ENCODE peak calls at places on chromosomes 7 and 10, in nine cellular contexts. One of them, this sample, is unnamed.

GRCh38 chr10:110226926-110227641 is 19.7 kb downstream of the MXI1 start:
- DNase-seq in CD8-positive, alpha-beta memory T cell: peak; percentile 70
- DNase-seq in GM23248: peak; percentile 60
- DNase-seq in PC-3: no peak
- DNase-seq in CD8-positive, alpha-beta T cell: peak; percentile 69
- DNase-seq in endodermal cell: peak; percentile 80
- DNase-seq in lung: peak; percentile 81
- DNase-seq in suprapubic skin: peak; percentile 89
- DNase-seq in BE2C: peak; percentile 42
- DNase-seq in this sample: no peak

GRCh38 chr7:41028591-41028990 is 674.3 kb downstream of the INHBA start:
- DNase-seq in CD8-positive, alpha-beta memory T cell: no peak
- DNase-seq in GM23248: peak; percentile 54
- DNase-seq in PC-3: peak; percentile 41
- DNase-seq in CD8-positive, alpha-beta T cell: no peak
- DNase-seq in endodermal cell: no peak
- DNase-seq in lung: no peak
- DNase-seq in suprapubic skin: no peak
- DNase-seq in BE2C: no peak
- DNase-seq in this sample: no peak

GRCh38 chr10:5861269-5862031 is 28.2 kb downstream of the ANKRD16 start:
- DNase-seq in CD8-positive, alpha-beta memory T cell: no peak
- DNase-seq in GM23248: peak; percentile 93
- DNase-seq in PC-3: peak; percentile 76
- DNase-seq in CD8-positive, alpha-beta T cell: no peak
- DNase-seq in endodermal cell: no peak
- DNase-seq in lung: no peak
- DNase-seq in suprapubic skin: no peak
- DNase-seq in BE2C: no peak
- DNase-seq in this sample: no peak

GRCh38 chr10:72567421-72567820 is 58.5 kb downstream of the MICU1 start:
- DNase-seq in CD8-positive, alpha-beta memory T cell: no peak
- DNase-seq in GM23248: peak; percentile 87
- DNase-seq in PC-3: peak; percentile 84
- DNase-seq in CD8-positive, alpha-beta T cell: no peak
- DNase-seq in endodermal cell: no peak
- DNase-seq in lung: peak; percentile 54
- DNase-seq in suprapubic skin: no peak
- DNase-seq in BE2C: no peak
- DNase-seq in this sample: no peak

GRCh38 chr10:71766717-71767419 is 6.5 kb downstream of the VSIR start:
- DNase-seq in CD8-positive, alpha-beta memory T cell: no peak
- DNase-seq in GM23248: peak; percentile 96
- DNase-seq in PC-3: peak; percentile 89
- DNase-seq in CD8-positive, alpha-beta T cell: no peak
- DNase-seq in endodermal cell: no peak
- DNase-seq in lung: peak; percentile 82
- DNase-seq in suprapubic skin: peak; percentile 91
- DNase-seq in BE2C: no peak
- DNase-seq in this sample: no peak

GRCh38 chr10:52771534-52772455 is 789 bp downstream of the MBL2 start:
- DNase-seq in CD8-positive, alpha-beta memory T cell: no peak
- DNase-seq in GM23248: peak; percentile 72
- DNase-seq in PC-3: peak; percentile 99
- DNase-seq in CD8-positive, alpha-beta T cell: no peak
- DNase-seq in endodermal cell: no peak
- DNase-seq in lung: peak; percentile 26
- DNase-seq in suprapubic skin: no peak
- DNase-seq in BE2C: no peak
- DNase-seq in this sample: no peak

GRCh38 chr10:33521062-33521461 is 186.6 kb upstream of the NRP1 start:
- DNase-seq in CD8-positive, alpha-beta memory T cell: no peak
- DNase-seq in GM23248: peak; percentile 44
- DNase-seq in PC-3: peak; percentile 61
- DNase-seq in CD8-positive, alpha-beta T cell: no peak
- DNase-seq in endodermal cell: no peak
- DNase-seq in lung: no peak
- DNase-seq in suprapubic skin: no peak
- DNase-seq in BE2C: no peak
- DNase-seq in this sample: no peak

GRCh38 chr10:131694168-131694962 is 206.4 kb upstream of the PPP2R2D start:
- DNase-seq in CD8-positive, alpha-beta memory T cell: no peak
- DNase-seq in GM23248: no peak
- DNase-seq in PC-3: no peak
- DNase-seq in CD8-positive, alpha-beta T cell: no peak
- DNase-seq in endodermal cell: peak; percentile 30
- DNase-seq in lung: no peak
- DNase-seq in suprapubic skin: peak; percentile 66
- DNase-seq in BE2C: no peak
- DNase-seq in this sample: no peak

GRCh38 chr7:122257056-122257455 is 47.5 kb downstream of the FEZF1 start:
- DNase-seq in CD8-positive, alpha-beta memory T cell: no peak
- DNase-seq in GM23248: no peak
- DNase-seq in PC-3: no peak
- DNase-seq in CD8-positive, alpha-beta T cell: no peak
- DNase-seq in endodermal cell: no peak
- DNase-seq in lung: no peak
- DNase-seq in suprapubic skin: no peak
- DNase-seq in BE2C: no peak
- DNase-seq in this sample: no peak

GRCh38 chr10:97685395-97685958 is 1.6 kb downstream of the AVPI1 start:
- DNase-seq in CD8-positive, alpha-beta memory T cell: no peak
- DNase-seq in GM23248: peak; percentile 63
- DNase-seq in PC-3: peak; percentile 27
- DNase-seq in CD8-positive, alpha-beta T cell: no peak
- DNase-seq in endodermal cell: peak; percentile 80
- DNase-seq in lung: no peak
- DNase-seq in suprapubic skin: no peak
- DNase-seq in BE2C: peak; percentile 57
- DNase-seq in this sample: no peak

GRCh38 chr7:132738254-132738653 is 162.0 kb upstream of the PLXNA4 start:
- DNase-seq in CD8-positive, alpha-beta memory T cell: no peak
- DNase-seq in GM23248: peak; percentile 97
- DNase-seq in PC-3: peak; percentile 93
- DNase-seq in CD8-positive, alpha-beta T cell: no peak
- DNase-seq in endodermal cell: no peak
- DNase-seq in lung: no peak
- DNase-seq in suprapubic skin: no peak
- DNase-seq in BE2C: no peak
- DNase-seq in this sample: no peak

GRCh38 chr10:110491346-110491745 is 6.4 kb upstream of the DUSP5 start:
- DNase-seq in CD8-positive, alpha-beta memory T cell: no peak
- DNase-seq in GM23248: peak; percentile 53
- DNase-seq in PC-3: peak; percentile 72
- DNase-seq in CD8-positive, alpha-beta T cell: no peak
- DNase-seq in endodermal cell: no peak
- DNase-seq in lung: no peak
- DNase-seq in suprapubic skin: no peak
- DNase-seq in BE2C: no peak
- DNase-seq in this sample: no peak

GRCh38 chr10:116080553-116080952 is 192.5 kb downstream of the GFRA1 start:
- DNase-seq in CD8-positive, alpha-beta memory T cell: no peak
- DNase-seq in GM23248: peak; percentile 35
- DNase-seq in PC-3: peak; percentile 8
- DNase-seq in CD8-positive, alpha-beta T cell: no peak
- DNase-seq in endodermal cell: peak; percentile 83
- DNase-seq in lung: no peak
- DNase-seq in suprapubic skin: no peak
- DNase-seq in BE2C: no peak
- DNase-seq in this sample: peak; percentile 45

GRCh38 chr7:87212478-87212877 is 7.1 kb downstream of the TMEM243 start:
- DNase-seq in CD8-positive, alpha-beta memory T cell: no peak
- DNase-seq in GM23248: no peak
- DNase-seq in PC-3: no peak
- DNase-seq in CD8-positive, alpha-beta T cell: no peak
- DNase-seq in endodermal cell: no peak
- DNase-seq in lung: no peak
- DNase-seq in suprapubic skin: no peak
- DNase-seq in BE2C: no peak
- DNase-seq in this sample: no peak

GRCh38 chr7:87215051-87215450 is 4.5 kb downstream of the TMEM243 start:
- DNase-seq in CD8-positive, alpha-beta memory T cell: no peak
- DNase-seq in GM23248: no peak
- DNase-seq in PC-3: no peak
- DNase-seq in CD8-positive, alpha-beta T cell: no peak
- DNase-seq in endodermal cell: no peak
- DNase-seq in lung: no peak
- DNase-seq in suprapubic skin: no peak
- DNase-seq in BE2C: no peak
- DNase-seq in this sample: no peak

GRCh38 chr7:87213801-87214200 is 5.7 kb downstream of the TMEM243 start:
- DNase-seq in CD8-positive, alpha-beta memory T cell: no peak
- DNase-seq in GM23248: peak; percentile 43
- DNase-seq in PC-3: no peak
- DNase-seq in CD8-positive, alpha-beta T cell: no peak
- DNase-seq in endodermal cell: no peak
- DNase-seq in lung: no peak
- DNase-seq in suprapubic skin: no peak
- DNase-seq in BE2C: no peak
- DNase-seq in this sample: no peak

GRCh38 chr7:87210506-87210905 is 9.0 kb downstream of the TMEM243 start:
- DNase-seq in CD8-positive, alpha-beta memory T cell: no peak
- DNase-seq in GM23248: no peak
- DNase-seq in PC-3: no peak
- DNase-seq in CD8-positive, alpha-beta T cell: no peak
- DNase-seq in endodermal cell: no peak
- DNase-seq in lung: no peak
- DNase-seq in suprapubic skin: no peak
- DNase-seq in BE2C: peak; percentile 10
- DNase-seq in this sample: no peak

DNA sequence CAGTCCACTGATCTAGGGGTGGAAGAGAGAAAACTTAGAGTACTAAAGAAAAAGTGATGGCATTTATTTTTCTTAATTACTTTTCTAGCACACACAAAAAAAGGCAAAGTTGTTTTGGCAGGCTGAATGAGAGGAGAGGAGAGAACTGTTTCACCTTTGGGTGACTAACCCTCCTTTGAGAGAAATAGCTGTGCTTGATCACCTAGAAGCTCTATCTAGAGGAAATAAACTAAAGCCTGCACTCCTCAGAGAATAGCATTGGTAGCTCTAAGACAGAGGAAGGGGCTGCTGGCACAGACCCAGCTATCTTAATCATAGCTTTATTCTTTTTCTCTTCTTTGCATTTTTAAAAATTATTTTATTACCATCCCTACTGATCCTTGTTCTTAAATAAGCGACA is 6.3 kb downstream of the TMEM243 start:
- DNase-seq in CD8-positive, alpha-beta memory T cell: no peak
- DNase-seq in GM23248: no peak
- DNase-seq in PC-3: no peak
- DNase-seq in CD8-positive, alpha-beta T cell: no peak
- DNase-seq in endodermal cell: no peak
- DNase-seq in lung: no peak
- DNase-seq in suprapubic skin: no peak
- DNase-seq in BE2C: no peak
- DNase-seq in this sample: no peak
- H3K4me1 ChIP-seq in CD8-positive, alpha-beta memory T cell: peaks cover 94% of the 10 kb centered on the region
- H3K4me1 ChIP-seq in GM23248: peaks cover 40% of the 10 kb centered on the region
- H3K4me1 ChIP-seq in PC-3: peaks cover under 1% of the 10 kb centered on the region
- H3K4me1 ChIP-seq in CD8-positive, alpha-beta T cell: peaks cover 92% of the 10 kb centered on the region
- H3K4me1 ChIP-seq in endodermal cell: no peaks in the 10 kb centered on the region
- H3K4me1 ChIP-seq in lung: peaks cover 4% of the 10 kb centered on the region
- H3K4me1 ChIP-seq in suprapubic skin: peaks cover 39% of the 10 kb centered on the region
- H3K4me1 ChIP-seq in BE2C: no peaks in the 10 kb centered on the region
- H3K4me1 ChIP-seq in this sample: peaks cover 1% of the 10 kb centered on the region

DNA sequence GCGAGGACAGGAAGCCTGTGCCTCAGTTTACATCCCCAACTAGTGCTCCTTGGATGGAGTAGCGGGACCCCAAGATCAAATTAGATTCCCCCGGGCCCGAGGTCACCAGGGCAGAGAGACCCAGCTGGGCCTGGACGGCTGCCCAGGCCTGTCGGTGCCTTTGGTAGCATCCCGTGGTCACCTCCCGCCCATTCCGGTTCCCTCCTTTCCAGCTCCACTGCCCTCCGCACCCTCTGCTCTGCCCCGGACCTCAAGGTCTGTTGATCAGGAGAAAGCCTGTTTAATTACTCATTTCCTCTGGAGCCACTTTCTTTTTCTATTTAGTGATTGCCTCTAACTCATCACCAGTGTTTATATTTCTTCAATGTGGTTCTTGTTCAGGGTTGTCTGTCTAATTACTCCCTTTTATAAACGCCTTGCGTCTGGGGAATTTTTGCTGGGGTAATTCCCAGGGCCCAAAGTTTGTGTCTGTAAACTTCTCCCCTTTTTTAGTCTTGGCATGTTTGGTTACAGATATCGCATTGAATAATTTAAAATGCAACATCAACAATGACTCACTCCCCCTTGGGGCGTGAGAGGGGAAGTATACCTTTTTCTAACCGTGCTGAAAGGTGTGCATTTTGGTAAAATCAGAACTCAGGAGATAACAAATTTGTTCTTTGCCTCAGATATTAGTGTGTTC is 1.9 kb downstream of the FOXK1 start:
- DNase-seq in CD8-positive, alpha-beta memory T cell: peak; percentile 10
- DNase-seq in GM23248: peak; percentile 84
- DNase-seq in PC-3: peak; percentile 68
- DNase-seq in CD8-positive, alpha-beta T cell: peak; percentile 40
- DNase-seq in endodermal cell: peak; percentile 63
- DNase-seq in lung: peak; percentile 57
- DNase-seq in suprapubic skin: no peak
- DNase-seq in BE2C: peak; percentile 34
- DNase-seq in this sample: no peak
- H3K4me1 ChIP-seq in CD8-positive, alpha-beta memory T cell: peaks cover 31% of the 10 kb centered on the region
- H3K4me1 ChIP-seq in GM23248: peaks cover 9% of the 10 kb centered on the region
- H3K4me1 ChIP-seq in PC-3: peaks cover 13% of the 10 kb centered on the region
- H3K4me1 ChIP-seq in CD8-positive, alpha-beta T cell: peaks cover 29% of the 10 kb centered on the region
- H3K4me1 ChIP-seq in endodermal cell: no peaks in the 10 kb centered on the region
- H3K4me1 ChIP-seq in lung: peaks cover 5% of the 10 kb centered on the region
- H3K4me1 ChIP-seq in suprapubic skin: peaks cover 34% of the 10 kb centered on the region
- H3K4me1 ChIP-seq in BE2C: no peaks in the 10 kb centered on the region
- H3K4me1 ChIP-seq in this sample: peaks cover 7% of the 10 kb centered on the region

GRCh38 chr10:124157286-124157685 is 63.9 kb upstream of the CHST15 start:
- DNase-seq in CD8-positive, alpha-beta memory T cell: no peak
- DNase-seq in GM23248: peak; percentile 8
- DNase-seq in PC-3: no peak
- DNase-seq in CD8-positive, alpha-beta T cell: no peak
- DNase-seq in endodermal cell: peak; percentile 17
- DNase-seq in lung: no peak
- DNase-seq in suprapubic skin: no peak
- DNase-seq in BE2C: no peak
- DNase-seq in this sample: no peak
- H3K4me1 ChIP-seq in CD8-positive, alpha-beta memory T cell: peaks cover 15% of the 10 kb centered on the region
- H3K4me1 ChIP-seq in GM23248: peaks cover 11% of the 10 kb centered on the region
- H3K4me1 ChIP-seq in PC-3: peaks cover 26% of the 10 kb centered on the region
- H3K4me1 ChIP-seq in CD8-positive, alpha-beta T cell: peaks cover 13% of the 10 kb centered on the region
- H3K4me1 ChIP-seq in endodermal cell: no peaks in the 10 kb centered on the region
- H3K4me1 ChIP-seq in lung: no peaks in the 10 kb centered on the region
- H3K4me1 ChIP-seq in suprapubic skin: peaks cover 13% of the 10 kb centered on the region
- H3K4me1 ChIP-seq in BE2C: no peaks in the 10 kb centered on the region
- H3K4me1 ChIP-seq in this sample: peaks cover 7% of the 10 kb centered on the region

DNA sequence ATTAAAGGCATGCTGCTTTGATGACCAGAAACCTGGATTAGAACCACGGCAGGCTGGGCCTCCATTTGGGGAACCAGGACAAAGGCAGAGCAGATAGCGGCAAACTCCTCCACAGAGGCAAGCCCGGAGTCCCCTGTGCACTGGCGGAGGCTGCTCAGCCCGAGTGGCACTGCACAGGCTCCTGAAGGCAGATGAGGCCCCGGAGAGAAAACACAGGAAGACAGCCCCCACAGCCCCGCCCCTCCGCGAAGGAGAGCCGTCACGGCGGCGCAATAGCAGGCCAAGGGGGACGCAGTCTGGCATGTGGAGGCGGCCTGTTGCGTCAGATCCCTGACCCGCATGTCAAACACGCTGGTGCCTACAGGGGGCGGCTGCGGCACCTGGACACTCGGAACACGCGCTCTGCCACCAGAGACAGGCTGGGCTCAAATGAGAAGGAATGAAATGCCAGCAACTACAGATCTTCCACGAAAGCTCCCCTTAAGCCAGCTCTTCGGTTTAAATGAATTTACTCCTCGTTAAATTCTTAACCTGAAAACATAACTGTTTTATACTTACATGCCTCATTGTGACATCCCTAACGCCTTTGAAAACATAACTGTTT is 128.5 kb downstream of the MAD1L1 start:
- DNase-seq in CD8-positive, alpha-beta memory T cell: peak; percentile 51
- DNase-seq in GM23248: peak; percentile 96
- DNase-seq in PC-3: no peak
- DNase-seq in CD8-positive, alpha-beta T cell: peak; percentile 65
- DNase-seq in endodermal cell: peak; percentile 95
- DNase-seq in lung: peak; percentile 84
- DNase-seq in suprapubic skin: peak; percentile 92
- DNase-seq in BE2C: peak; percentile 96
- DNase-seq in this sample: peak; percentile 61
- H3K4me1 ChIP-seq in CD8-positive, alpha-beta memory T cell: peaks cover 31% of the 10 kb centered on the region
- H3K4me1 ChIP-seq in GM23248: peaks cover 24% of the 10 kb centered on the region
- H3K4me1 ChIP-seq in PC-3: no peaks in the 10 kb centered on the region
- H3K4me1 ChIP-seq in CD8-positive, alpha-beta T cell: peaks cover 25% of the 10 kb centered on the region
- H3K4me1 ChIP-seq in endodermal cell: peaks cover 6% of the 10 kb centered on the region
- H3K4me1 ChIP-seq in lung: no peaks in the 10 kb centered on the region
- H3K4me1 ChIP-seq in suprapubic skin: peaks cover 29% of the 10 kb centered on the region
- H3K4me1 ChIP-seq in BE2C: peaks cover 64% of the 10 kb centered on the region
- H3K4me1 ChIP-seq in this sample: peaks cover 6% of the 10 kb centered on the region